ENCODE peak calls at places on chromosomes 16 and 17, in six cellular contexts. U is KG1; Q is midbrain; X is T-helper 17 cell; J is activated T-helper 1 cell treated with anti-CD3 and anti-CD28 coated beads, Interleukin-2, amount 50 U/mL, for 16 hours; E is NCI-H1417 treated with DMSO at 0.1 percent for 48 hours. I is an unnamed sample.
A peak's percentile ranks its signal among the peaks of the same experiment; 100 is the strongest.

GRCh38 chr17:69222707-69223106 is 5.9 kb downstream of the ABCA10 start:
- DNase-seq in U (no peak), Q (no peak), X (no peak), J (no peak), E (no peak), I (no peak)

GRCh38 chr17:72448019-72448418 is 327.2 kb downstream of the SOX9 start:
- DNase-seq in U (no peak), Q (no peak), X (no peak), J (no peak), E (no peak), I (no peak)

GRCh38 chr16:50496990-50497389 is 51.2 kb upstream of the NKD1 start:
- DNase-seq in U (no peak), Q (no peak), X (no peak), J (no peak), E (no peak), I (no peak)

GRCh38 chr16:59971264-59971663 is 1237.1 kb upstream of the GOT2 start:
- DNase-seq in U (no peak), Q (no peak), X (no peak), J (no peak), E (no peak), I (no peak)

GRCh38 chr16:86579268-86580062 is 1.1 kb downstream of the FOXL1 start:
- DNase-seq in U (no peak), Q (no peak), X (no peak), J (no peak), E (no peak), I (no peak)

GRCh38 chr17:26809033-26809432 is 484.9 kb upstream of the WSB1 start:
- DNase-seq in U (no peak), Q (no peak), X (no peak), J (no peak), E (no peak), I (no peak)

GRCh38 chr17:73586153-73586906 is 57.9 kb downstream of the SDK2 start:
- DNase-seq in U (no peak), Q (no peak), X (no peak), J (no peak), E (peak; percentile 12), I (no peak)

GRCh38 chr17:40177275-40177874 is at the start of gene RAPGEFL1:
- DNase-seq in U (no peak), Q (peak; percentile 37), X (peak; percentile 69), J (peak; percentile 71), E (peak; percentile 47), I (no peak)

GRCh38 chr17:74998783-74999182 is 11.4 kb downstream of the CDR2L start:
- DNase-seq in U (no peak), Q (no peak), X (no peak), J (no peak), E (no peak), I (no peak)

GRCh38 chr17:76239538-76240274 is 587 bp downstream of the RNF157 start:
- DNase-seq in U (no peak), Q (no peak), X (no peak), J (peak; percentile 5), E (no peak), I (no peak)

GRCh38 chr17:73643012-73643845 is 1.0 kb downstream of the SDK2 start:
- DNase-seq in U (no peak), Q (peak; percentile 15), X (no peak), J (no peak), E (no peak), I (peak; percentile 65)

GRCh38 chr16:67805718-67806427 is 487 bp downstream of the RANBP10 start:
- DNase-seq in U (no peak), Q (no peak), X (no peak), J (no peak), E (no peak), I (no peak)

GRCh38 chr16:74984194-74984669 is 691 bp downstream of the WDR59 start:
- DNase-seq in U (no peak), Q (no peak), X (no peak), J (peak; percentile 14), E (no peak), I (no peak)

GRCh38 chr16:19831678-19832077 is 53.0 kb downstream of the GPRC5B start:
- DNase-seq in U (no peak), Q (no peak), X (no peak), J (no peak), E (no peak), I (no peak)

GRCh38 chr16:79082955-79083354 is 517.6 kb downstream of the MAF start:
- DNase-seq in U (no peak), Q (no peak), X (no peak), J (no peak), E (no peak), I (no peak)

GRCh38 chr17:35390156-35390555 is 16.7 kb upstream of the SLFN11 start:
- DNase-seq in U (no peak), Q (no peak), X (no peak), J (no peak), E (no peak), I (no peak)

GRCh38 chr16:4976611-4977145 is 18.5 kb downstream of the SEC14L5 start:
- DNase-seq in U (no peak), Q (no peak), X (no peak), J (no peak), E (no peak), I (no peak)

GRCh38 chr17:75088465-75088895 is 726 bp downstream of the SLC16A5 start:
- DNase-seq in U (no peak), Q (no peak), X (no peak), J (no peak), E (no peak), I (no peak)

GRCh38 chr17:63545302-63545928 is 4.9 kb upstream of the DCAF7 start:
- DNase-seq in U (no peak), Q (no peak), X (no peak), J (no peak), E (no peak), I (no peak)

GRCh38 chr17:70137451-70138230 is 31.7 kb upstream of the KCNJ2 start:
- DNase-seq in U (no peak), Q (peak; percentile 69), X (no peak), J (no peak), E (no peak), I (peak; percentile 37)

GRCh38 chr16:71542377-71542776 is 16.2 kb downstream of the CHST4 start:
- DNase-seq in U (no peak), Q (no peak), X (peak; percentile 40), J (peak; percentile 25), E (no peak), I (peak; percentile 74)

GRCh38 chr16:54136276-54136625 is 150.3 kb downstream of the IRX3 start:
- DNase-seq in U (no peak), Q (no peak), X (no peak), J (no peak), E (no peak), I (no peak)

GRCh38 chr16:57537194-57537505 is 779 bp upstream of the CCDC102A start:
- DNase-seq in U (peak; percentile 28), Q (no peak), X (no peak), J (no peak), E (no peak), I (no peak)

GRCh38 chr16:67542464-67542863 is 13.8 kb downstream of the RIPOR1 start:
- DNase-seq in U (no peak), Q (no peak), X (peak; percentile 61), J (peak; percentile 40), E (no peak), I (peak; percentile 62)

GRCh38 chr16:57645691-57646387 is 17.4 kb downstream of the ADGRG1 start:
- DNase-seq in U (no peak), Q (no peak), X (no peak), J (no peak), E (no peak), I (no peak)

GRCh38 chr17:75153854-75154194 is 488 bp downstream of the JPT1 start:
- DNase-seq in U (no peak), Q (no peak), X (no peak), J (no peak), E (no peak), I (no peak)

GRCh38 chr17:49204521-49204920 is 5.9 kb downstream of the GNGT2 start:
- DNase-seq in U (no peak), Q (no peak), X (no peak), J (no peak), E (no peak), I (no peak)

GRCh38 chr16:87965973-87966667 is 14.9 kb downstream of the BANP start:
- DNase-seq in U (no peak), Q (peak; percentile 54), X (no peak), J (no peak), E (no peak), I (no peak)

I was measured in HEK293T.